ENCODE peak calls at places on chromosomes 6 and 20, in nine cellular contexts. One of them, this sample, is unnamed.

GRCh38 chr6:23228439-23229024 is 659.2 kb downstream of the HDGFL1 start:
- DNase-seq in fibroblast of lung: peak
- DNase-seq in tibial artery: no peak
- DNase-seq in CD4-positive, alpha-beta memory T cell: no peak
- DNase-seq in IMR-90: peak
- DNase-seq in psoas muscle: no peak
- DNase-seq in fibroblast of pulmonary artery: no peak
- DNase-seq in fibroblast of mammary gland: no peak
- DNase-seq in upper lobe of right lung: peak
- DNase-seq in this sample: no peak

GRCh38 chr6:136791296-136792065 is 796 bp downstream of the MAP3K5 start:
- DNase-seq in IMR-90: peak
- DNase-seq in fibroblast of lung: peak
- DNase-seq in fibroblast of mammary gland: peak
- DNase-seq in upper lobe of right lung: peak
- DNase-seq in CD4-positive, alpha-beta memory T cell: peak
- DNase-seq in fibroblast of pulmonary artery: peak
- DNase-seq in psoas muscle: peak
- DNase-seq in tibial artery: peak
- DNase-seq in this sample: no peak

GRCh38 chr6:29375191-29375590 is at the start of gene OR12D3:
- DNase-seq in psoas muscle: no peak
- DNase-seq in fibroblast of lung: no peak
- DNase-seq in IMR-90: no peak
- DNase-seq in tibial artery: no peak
- DNase-seq in fibroblast of mammary gland: no peak
- DNase-seq in fibroblast of pulmonary artery: no peak
- DNase-seq in upper lobe of right lung: no peak
- DNase-seq in CD4-positive, alpha-beta memory T cell: no peak
- DNase-seq in this sample: no peak

GRCh38 chr6:87905101-87905517 is 142.5 kb upstream of the SPACA1 start:
- DNase-seq in fibroblast of lung: no peak
- DNase-seq in fibroblast of mammary gland: no peak
- DNase-seq in tibial artery: no peak
- DNase-seq in CD4-positive, alpha-beta memory T cell: no peak
- DNase-seq in psoas muscle: no peak
- DNase-seq in IMR-90: no peak
- DNase-seq in upper lobe of right lung: no peak
- DNase-seq in fibroblast of pulmonary artery: no peak
- DNase-seq in this sample: no peak

GRCh38 chr20:8454137-8454712 is 322.2 kb downstream of the PLCB1 start:
- DNase-seq in CD4-positive, alpha-beta memory T cell: no peak
- DNase-seq in fibroblast of mammary gland: peak
- DNase-seq in IMR-90: peak
- DNase-seq in psoas muscle: no peak
- DNase-seq in fibroblast of lung: peak
- DNase-seq in tibial artery: no peak
- DNase-seq in fibroblast of pulmonary artery: peak
- DNase-seq in upper lobe of right lung: no peak
- DNase-seq in this sample: peak

GRCh38 chr20:58598271-58599015 is 52.6 kb upstream of the STX16 start:
- DNase-seq in psoas muscle: peak
- DNase-seq in upper lobe of right lung: no peak
- DNase-seq in fibroblast of mammary gland: peak
- DNase-seq in IMR-90: peak
- DNase-seq in tibial artery: peak
- DNase-seq in fibroblast of pulmonary artery: peak
- DNase-seq in fibroblast of lung: peak
- DNase-seq in CD4-positive, alpha-beta memory T cell: no peak
- DNase-seq in this sample: no peak

GRCh38 chr6:157390273-157391060 is 9.5 kb downstream of the ZDHHC14 start:
- DNase-seq in CD4-positive, alpha-beta memory T cell: no peak
- DNase-seq in fibroblast of lung: no peak
- DNase-seq in fibroblast of pulmonary artery: no peak
- DNase-seq in IMR-90: no peak
- DNase-seq in upper lobe of right lung: no peak
- DNase-seq in tibial artery: no peak
- DNase-seq in psoas muscle: no peak
- DNase-seq in fibroblast of mammary gland: no peak
- DNase-seq in this sample: no peak

GRCh38 chr20:25251019-25251418 is 3.1 kb downstream of the PYGB start:
- DNase-seq in CD4-positive, alpha-beta memory T cell: no peak
- DNase-seq in fibroblast of lung: no peak
- DNase-seq in tibial artery: no peak
- DNase-seq in fibroblast of mammary gland: no peak
- DNase-seq in fibroblast of pulmonary artery: no peak
- DNase-seq in upper lobe of right lung: no peak
- DNase-seq in IMR-90: no peak
- DNase-seq in psoas muscle: no peak
- DNase-seq in this sample: no peak

DNA sequence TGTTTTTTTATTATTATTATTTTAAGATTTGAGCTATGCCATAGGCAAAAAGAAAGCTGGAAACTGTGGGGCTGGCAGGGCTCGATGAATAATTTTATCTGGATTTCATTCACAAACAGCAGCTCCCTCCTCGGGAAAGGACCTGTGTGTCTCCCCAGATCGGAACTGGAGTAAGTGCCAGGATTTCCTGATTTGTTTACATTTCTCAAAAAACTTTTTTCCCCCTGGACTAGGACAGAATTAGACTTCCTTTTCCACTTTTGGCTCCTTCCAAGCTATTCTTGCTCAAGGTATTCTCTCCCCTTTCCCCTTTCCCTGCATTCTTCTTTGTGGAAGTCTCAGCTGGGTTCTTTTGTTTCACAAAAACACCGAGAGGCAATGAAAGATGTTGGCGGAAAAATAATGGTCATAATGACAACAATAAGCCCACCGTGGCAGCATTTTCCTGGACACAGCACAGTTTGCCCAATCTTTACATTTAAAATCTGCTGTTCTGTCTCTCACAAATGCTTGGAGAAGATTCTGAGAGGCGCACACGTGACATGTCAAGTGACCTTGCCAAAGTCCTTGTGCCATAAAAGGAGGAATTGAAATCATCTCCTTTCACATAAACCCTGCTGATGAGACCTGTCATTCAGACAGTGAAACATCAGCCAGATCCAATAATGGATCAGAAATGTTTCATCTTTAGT is 85.8 kb upstream of the PREP start:
- DNase-seq in psoas muscle: no peak
- DNase-seq in upper lobe of right lung: no peak
- DNase-seq in tibial artery: no peak
- DNase-seq in fibroblast of lung: no peak
- DNase-seq in CD4-positive, alpha-beta memory T cell: no peak
- DNase-seq in IMR-90: peak
- DNase-seq in fibroblast of mammary gland: no peak
- DNase-seq in fibroblast of pulmonary artery: peak
- DNase-seq in this sample: no peak
- H3K4me3 ChIP-seq in psoas muscle: peak
- H3K4me3 ChIP-seq in upper lobe of right lung: no peak
- H3K4me3 ChIP-seq in tibial artery: no peak
- H3K4me3 ChIP-seq in fibroblast of lung: peak
- H3K4me3 ChIP-seq in CD4-positive, alpha-beta memory T cell: no peak
- H3K4me3 ChIP-seq in IMR-90: no peak
- H3K4me3 ChIP-seq in fibroblast of mammary gland: no peak
- H3K4me3 ChIP-seq in fibroblast of pulmonary artery: no peak
- H3K4me3 ChIP-seq in this sample: no peak

GRCh38 chr20:56922497-56922896 is 293.4 kb downstream of the TFAP2C start:
- DNase-seq in CD4-positive, alpha-beta memory T cell: no peak
- DNase-seq in tibial artery: no peak
- DNase-seq in fibroblast of lung: no peak
- DNase-seq in psoas muscle: no peak
- DNase-seq in fibroblast of pulmonary artery: no peak
- DNase-seq in IMR-90: no peak
- DNase-seq in fibroblast of mammary gland: no peak
- DNase-seq in upper lobe of right lung: no peak
- DNase-seq in this sample: no peak

GRCh38 chr20:56925696-56926101 is 296.6 kb downstream of the TFAP2C start:
- DNase-seq in psoas muscle: no peak
- DNase-seq in upper lobe of right lung: no peak
- DNase-seq in tibial artery: no peak
- DNase-seq in fibroblast of pulmonary artery: no peak
- DNase-seq in CD4-positive, alpha-beta memory T cell: no peak
- DNase-seq in IMR-90: no peak
- DNase-seq in fibroblast of lung: no peak
- DNase-seq in fibroblast of mammary gland: no peak
- DNase-seq in this sample: no peak

GRCh38 chr20:56926501-56926900 is 297.4 kb downstream of the TFAP2C start:
- DNase-seq in fibroblast of mammary gland: no peak
- DNase-seq in tibial artery: no peak
- DNase-seq in IMR-90: no peak
- DNase-seq in psoas muscle: no peak
- DNase-seq in fibroblast of pulmonary artery: no peak
- DNase-seq in fibroblast of lung: no peak
- DNase-seq in CD4-positive, alpha-beta memory T cell: no peak
- DNase-seq in upper lobe of right lung: no peak
- DNase-seq in this sample: no peak

GRCh38 chr20:56924316-56924975 is 295.3 kb downstream of the TFAP2C start:
- DNase-seq in fibroblast of mammary gland: no peak
- DNase-seq in fibroblast of lung: no peak
- DNase-seq in IMR-90: no peak
- DNase-seq in fibroblast of pulmonary artery: no peak
- DNase-seq in CD4-positive, alpha-beta memory T cell: no peak
- DNase-seq in upper lobe of right lung: no peak
- DNase-seq in psoas muscle: no peak
- DNase-seq in tibial artery: no peak
- DNase-seq in this sample: no peak

DNA sequence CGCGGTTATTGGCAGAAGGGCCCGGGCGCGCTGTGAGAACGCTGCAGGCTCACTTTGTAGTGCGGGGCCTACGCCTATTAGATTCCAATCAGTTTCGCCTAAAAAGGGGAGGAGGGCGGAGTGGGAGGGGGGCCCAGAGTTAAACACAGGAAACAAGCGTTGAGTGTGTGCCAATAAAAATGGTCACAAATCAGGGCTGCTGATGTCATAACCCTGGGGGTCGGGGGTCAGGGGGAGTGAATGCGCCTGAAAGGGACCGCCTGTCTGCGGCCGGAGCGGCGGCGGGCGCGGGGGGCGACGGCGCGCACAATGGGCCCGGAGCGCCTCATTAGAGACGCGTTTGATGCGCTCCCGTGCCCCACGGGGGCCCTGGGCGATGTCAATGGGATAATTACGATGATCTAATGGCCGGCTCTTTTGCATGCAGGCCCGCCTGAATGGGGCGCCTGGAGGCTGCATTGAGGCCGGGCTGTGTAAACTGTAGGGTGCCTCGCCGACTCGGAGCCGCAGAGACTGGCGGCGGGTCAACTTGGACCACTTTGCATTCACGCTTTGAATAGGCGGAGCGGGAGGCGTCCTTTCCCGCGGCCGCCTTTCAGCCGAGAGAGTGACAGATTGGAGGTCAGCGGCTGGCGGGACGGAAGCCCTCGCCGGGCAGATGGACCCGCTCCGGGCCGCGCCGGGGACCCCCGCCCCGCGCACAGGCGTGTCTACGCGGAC is 296.0 kb downstream of the TFAP2C start:
- DNase-seq in psoas muscle: no peak
- DNase-seq in fibroblast of pulmonary artery: no peak
- DNase-seq in fibroblast of lung: no peak
- DNase-seq in tibial artery: no peak
- DNase-seq in fibroblast of mammary gland: no peak
- DNase-seq in IMR-90: no peak
- DNase-seq in CD4-positive, alpha-beta memory T cell: no peak
- DNase-seq in upper lobe of right lung: no peak
- DNase-seq in this sample: no peak
- H3K4me3 ChIP-seq in psoas muscle: peak
- H3K4me3 ChIP-seq in fibroblast of pulmonary artery: no peak
- H3K4me3 ChIP-seq in fibroblast of lung: no peak
- H3K4me3 ChIP-seq in tibial artery: no peak
- H3K4me3 ChIP-seq in fibroblast of mammary gland: no peak
- H3K4me3 ChIP-seq in IMR-90: no peak
- H3K4me3 ChIP-seq in CD4-positive, alpha-beta memory T cell: no peak
- H3K4me3 ChIP-seq in upper lobe of right lung: no peak
- H3K4me3 ChIP-seq in this sample: no peak

DNA sequence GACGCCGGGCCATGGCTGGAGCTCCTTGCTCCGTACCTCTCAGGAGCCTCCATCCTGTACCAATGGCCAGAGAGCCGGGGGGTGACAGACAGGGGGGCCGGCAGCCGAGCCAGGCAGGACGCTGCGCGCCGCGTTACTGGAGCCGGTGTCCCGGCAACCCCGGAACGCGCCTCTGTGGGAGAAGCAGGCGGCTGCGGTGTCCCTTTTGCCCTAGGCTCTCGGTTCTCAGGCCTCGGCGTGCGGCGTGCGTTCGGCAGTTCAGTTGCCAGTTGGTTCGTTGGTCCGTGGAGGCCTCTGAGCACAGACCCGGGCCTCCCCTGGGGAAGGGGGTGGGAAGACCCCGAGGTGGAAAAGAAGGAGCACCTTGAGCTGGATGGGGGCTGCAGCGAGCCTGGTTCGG is at the start of gene SPATS1:
- DNase-seq in psoas muscle: peak
- DNase-seq in fibroblast of mammary gland: no peak
- DNase-seq in IMR-90: no peak
- DNase-seq in upper lobe of right lung: no peak
- DNase-seq in tibial artery: peak
- DNase-seq in CD4-positive, alpha-beta memory T cell: no peak
- DNase-seq in fibroblast of pulmonary artery: no peak
- DNase-seq in fibroblast of lung: no peak
- DNase-seq in this sample: no peak
- H3K4me3 ChIP-seq in psoas muscle: peak
- H3K4me3 ChIP-seq in fibroblast of mammary gland: no peak
- H3K4me3 ChIP-seq in IMR-90: no peak
- H3K4me3 ChIP-seq in upper lobe of right lung: peak
- H3K4me3 ChIP-seq in tibial artery: peak
- H3K4me3 ChIP-seq in CD4-positive, alpha-beta memory T cell: no peak
- H3K4me3 ChIP-seq in fibroblast of pulmonary artery: no peak
- H3K4me3 ChIP-seq in fibroblast of lung: no peak
- H3K4me3 ChIP-seq in this sample: peak

GRCh38 chr6:27143474-27144026 is 104.0 kb upstream of the PRSS16 start:
- DNase-seq in fibroblast of mammary gland: no peak
- DNase-seq in fibroblast of lung: no peak
- DNase-seq in fibroblast of pulmonary artery: no peak
- DNase-seq in CD4-positive, alpha-beta memory T cell: no peak
- DNase-seq in psoas muscle: no peak
- DNase-seq in IMR-90: no peak
- DNase-seq in tibial artery: no peak
- DNase-seq in upper lobe of right lung: no peak
- DNase-seq in this sample: no peak

GRCh38 chr6:27141472-27142015 is 106.0 kb upstream of the PRSS16 start:
- DNase-seq in tibial artery: no peak
- DNase-seq in fibroblast of pulmonary artery: no peak
- DNase-seq in fibroblast of lung: no peak
- DNase-seq in CD4-positive, alpha-beta memory T cell: no peak
- DNase-seq in IMR-90: no peak
- DNase-seq in psoas muscle: no peak
- DNase-seq in fibroblast of mammary gland: no peak
- DNase-seq in upper lobe of right lung: no peak
- DNase-seq in this sample: no peak

GRCh38 chr6:27138837-27139752 is 108.4 kb upstream of the PRSS16 start:
- DNase-seq in fibroblast of mammary gland: peak
- DNase-seq in psoas muscle: peak
- DNase-seq in IMR-90: peak
- DNase-seq in fibroblast of pulmonary artery: peak
- DNase-seq in CD4-positive, alpha-beta memory T cell: peak
- DNase-seq in fibroblast of lung: peak
- DNase-seq in tibial artery: no peak
- DNase-seq in upper lobe of right lung: peak
- DNase-seq in this sample: no peak

GRCh38 chr6:27139753-27140522 is 107.6 kb upstream of the PRSS16 start:
- DNase-seq in tibial artery: no peak
- DNase-seq in CD4-positive, alpha-beta memory T cell: no peak
- DNase-seq in IMR-90: peak
- DNase-seq in fibroblast of mammary gland: no peak
- DNase-seq in fibroblast of lung: peak
- DNase-seq in upper lobe of right lung: no peak
- DNase-seq in psoas muscle: no peak
- DNase-seq in fibroblast of pulmonary artery: peak
- DNase-seq in this sample: no peak

GRCh38 chr6:27141013-27141412 is 106.5 kb upstream of the PRSS16 start:
- DNase-seq in psoas muscle: no peak
- DNase-seq in IMR-90: no peak
- DNase-seq in fibroblast of pulmonary artery: no peak
- DNase-seq in CD4-positive, alpha-beta memory T cell: no peak
- DNase-seq in upper lobe of right lung: no peak
- DNase-seq in tibial artery: no peak
- DNase-seq in fibroblast of lung: no peak
- DNase-seq in fibroblast of mammary gland: no peak
- DNase-seq in this sample: no peak
- H3K4me3 ChIP-seq in psoas muscle: no peak
- H3K4me3 ChIP-seq in IMR-90: peak
- H3K4me3 ChIP-seq in fibroblast of pulmonary artery: peak
- H3K4me3 ChIP-seq in CD4-positive, alpha-beta memory T cell: no peak
- H3K4me3 ChIP-seq in upper lobe of right lung: no peak
- H3K4me3 ChIP-seq in tibial artery: no peak
- H3K4me3 ChIP-seq in fibroblast of lung: peak
- H3K4me3 ChIP-seq in fibroblast of mammary gland: no peak
- H3K4me3 ChIP-seq in this sample: no peak

This sample was measured in skeletal muscle cell.